ENCODE peak calls at places on chromosome 1, in six cellular contexts. C is sciatic nerve; L is NCI-H774; O is G401; T is activated naive CD4-positive, alpha-beta T cell; W is posterior cingulate gyrus. I is an unnamed sample.

GRCh38 chr1:31605908-31606427 is 11.5 kb upstream of the HCRTR1 start:
- DNase-seq in T (no peak), C (no peak), L (no peak), W (no peak), O (no peak), I (no peak)

GRCh38 chr1:202791102-202791747 is 17.0 kb downstream of the KDM5B start:
- DNase-seq in T (no peak), W (no peak), O (no peak), L (no peak), C (no peak), I (no peak)

GRCh38 chr1:209633335-209633997 is 18.8 kb downstream of the LAMB3 start:
- DNase-seq in L (no peak), C (no peak), O (no peak), W (no peak), T (no peak), I (no peak)

GRCh38 chr1:84412316-84412942 is 14.1 kb downstream of the DNASE2B start:
- DNase-seq in O (no peak), W (no peak), C (no peak), L (no peak), T (no peak), I (no peak)

GRCh38 chr1:25117233-25117823 is 115.0 kb downstream of the SYF2 start:
- DNase-seq in L (no peak), W (no peak), T (no peak), O (peak), C (no peak), I (no peak)

GRCh38 chr1:18936814-18937481 is 19.5 kb downstream of the IFFO2 start:
- DNase-seq in O (no peak), L (no peak), T (no peak), C (no peak), W (no peak), I (no peak)

GRCh38 chr1:115507916-115508315 is 133.9 kb upstream of the VANGL1 start:
- DNase-seq in W (no peak), C (no peak), O (no peak), T (no peak), L (no peak), I (no peak)

GRCh38 chr1:89259283-89259971 is 13.2 kb downstream of the GBP5 start:
- DNase-seq in O (no peak), C (no peak), L (no peak), T (peak), W (no peak), I (no peak)

GRCh38 chr1:156906206-156906910 is 12.8 kb downstream of the PEAR1 start:
- DNase-seq in O (no peak), T (no peak), W (no peak), L (no peak), C (no peak), I (no peak)

GRCh38 chr1:181086926-181087325 is 1.6 kb upstream of the IER5 start:
- DNase-seq in T (no peak), C (no peak), L (no peak), W (no peak), O (no peak), I (no peak)

GRCh38 chr1:109723351-109723750 is 11.3 kb downstream of the GSTM5 start:
- DNase-seq in C (no peak), W (no peak), O (no peak), L (no peak), T (no peak), I (no peak)

GRCh38 chr1:11690669-11691301 is 725 bp upstream of the DRAXIN start:
- DNase-seq in C (no peak), O (no peak), W (no peak), T (no peak), L (no peak), I (peak)

GRCh38 chr1:219659005-219659632 is 46.2 kb upstream of the ZC3H11B start:
- DNase-seq in L (no peak), T (no peak), W (no peak), C (no peak), O (peak), I (peak)

GRCh38 chr1:172727956-172728603 is 69.2 kb downstream of the FASLG start:
- DNase-seq in L (no peak), W (no peak), C (no peak), O (peak), T (no peak), I (peak)

GRCh38 chr1:115613767-115614166 is 28.0 kb upstream of the VANGL1 start:
- DNase-seq in C (no peak), L (no peak), W (no peak), T (no peak), O (no peak), I (no peak)